ENCODE peak calls at places on chromosomes 1 and 21, in ten cellular contexts. T is CD4-positive, alpha-beta memory T cell; H is A549; R is mesenchymal stem cell; N is lower lobe of right lung; Z is kidney; P is T-helper 17 cell; G is psoas muscle; O is CD4-positive, alpha-beta T cell; Y is IMR-90. K is an unnamed sample. For H3K9me3, the result is how much of the 10 kb centered on the place peaks cover.

GRCh38 chr1:167439301-167439988 is 78.9 kb downstream of the CD247 start:
- DNase-seq in R (peak), G (no peak), O (no peak), Z (no peak), T (no peak), H (peak), Y (peak), P (no peak), N (no peak), K (no peak)

GRCh38 chr1:61053712-61054608 is 28.4 kb upstream of the NFIA start:
- DNase-seq in H (no peak), P (no peak), T (no peak), N (peak), R (no peak), Z (peak), G (peak), Y (no peak), O (no peak), K (no peak)

GRCh38 chr1:60904079-60904852 is 178.1 kb upstream of the NFIA start:
- DNase-seq in N (no peak), Z (no peak), Y (no peak), G (peak), P (no peak), O (no peak), H (no peak), T (no peak), R (no peak), K (no peak)

GRCh38 chr1:229690662-229691061 is 64.6 kb downstream of the URB2 start:
- DNase-seq in G (no peak), R (no peak), H (no peak), Z (no peak), P (no peak), T (no peak), Y (no peak), N (no peak), O (no peak), K (no peak)

GRCh38 chr1:44594353-44594752 is 79.9 kb downstream of the TMEM53 start:
- DNase-seq in P (no peak), G (no peak), O (no peak), H (no peak), N (no peak), R (no peak), T (no peak), Y (no peak), Z (no peak), K (no peak)

GRCh38 chr1:226248091-226248490 is 24.6 kb downstream of the MIXL1 start:
- DNase-seq in Z (no peak), H (no peak), T (no peak), R (peak), O (no peak), G (no peak), P (no peak), Y (peak), N (no peak), K (no peak)

GRCh38 chr1:233613252-233614172 is at the start of gene KCNK1:
- DNase-seq in N (peak), Z (peak), G (peak), R (peak), P (no peak), T (no peak), O (no peak), H (peak), Y (peak), K (no peak)

GRCh38 chr1:182200025-182200814 is 138.7 kb upstream of the ZNF648 start:
- DNase-seq in O (no peak), Y (no peak), T (no peak), R (no peak), H (no peak), G (no peak), P (no peak), Z (no peak), N (no peak), K (no peak)

GRCh38 chr1:103284270-103284669 is 175.9 kb upstream of the COL11A1 start:
- DNase-seq in T (no peak), R (peak), N (no peak), H (no peak), O (no peak), G (no peak), Z (no peak), Y (peak), P (no peak), K (no peak)

GRCh38 chr21:43341349-43342163 is 85.4 kb downstream of the SIK1 start:
- DNase-seq in Y (peak), G (peak), T (no peak), O (no peak), H (peak), R (peak), N (no peak), P (no peak), Z (no peak), K (no peak)

GRCh38 chr1:53747841-53748240 is 8.9 kb upstream of the GLIS1 start:
- DNase-seq in H (no peak), Y (no peak), P (no peak), G (no peak), O (no peak), T (no peak), Z (no peak), R (no peak), N (no peak), K (no peak)

GRCh38 chr1:236494586-236495207 is 29.1 kb upstream of the LGALS8 start:
- DNase-seq in R (no peak), P (no peak), H (no peak), Z (no peak), G (no peak), N (no peak), O (no peak), T (no peak), Y (peak), K (no peak)

GRCh38 chr1:163082971-163083370 is 13.8 kb downstream of the RGS4 start:
- DNase-seq in O (no peak), P (no peak), R (no peak), Z (no peak), T (no peak), H (no peak), G (no peak), Y (no peak), N (no peak), K (no peak)

GRCh38 chr1:226425004-226425378 is 17.1 kb upstream of the PARP1 start:
- DNase-seq in G (no peak), O (no peak), Z (no peak), R (no peak), T (no peak), P (no peak), Y (no peak), H (no peak), N (no peak), K (no peak)

GRCh38 chr1:184753608-184754478 is 815 bp downstream of the EDEM3 start:
- DNase-seq in N (peak), T (no peak), P (peak), O (peak), G (peak), H (peak), R (peak), Z (peak), Y (peak), K (peak)

GRCh38 chr21:25422610-25423608 is 184.4 kb downstream of the MRPL39 start:
- DNase-seq in Z (no peak), H (no peak), R (no peak), T (no peak), G (no peak), P (no peak), Y (no peak), O (no peak), N (no peak), K (no peak)

GRCh38 chr21:25426580-25426979 is 180.7 kb downstream of the MRPL39 start:
- DNase-seq in N (no peak), H (no peak), Z (no peak), R (no peak), P (no peak), O (no peak), Y (no peak), G (no peak), T (no peak), K (no peak)

GRCh38 chr21:25425156-25425555 is 182.1 kb downstream of the MRPL39 start:
- DNase-seq in G (no peak), P (no peak), O (no peak), H (no peak), N (no peak), R (no peak), Y (no peak), Z (no peak), T (no peak), K (no peak)

GRCh38 chr21:25424045-25424444 is 183.2 kb downstream of the MRPL39 start:
- DNase-seq in H (no peak), T (no peak), P (no peak), N (no peak), Y (no peak), Z (no peak), O (no peak), G (no peak), R (no peak), K (no peak)

DNA sequence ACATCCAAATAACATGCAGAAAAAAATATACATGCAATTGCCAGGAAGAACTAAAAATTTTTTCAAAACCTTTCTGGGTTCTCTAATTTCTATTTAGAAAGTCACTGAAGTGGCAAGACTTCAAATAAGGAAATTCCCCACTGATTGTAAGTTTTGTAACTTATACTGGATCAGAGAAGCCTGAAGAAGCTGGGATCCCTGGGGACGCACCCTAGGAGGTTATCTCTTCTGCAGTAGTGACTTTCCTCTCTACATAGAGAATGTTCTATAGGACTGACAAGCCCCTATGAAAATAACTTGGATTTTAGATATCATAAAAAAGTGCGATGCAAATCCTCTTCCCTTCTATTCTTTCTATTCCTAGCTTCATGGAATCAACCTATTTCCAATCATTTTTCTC is 182.6 kb downstream of the MRPL39 start:
- DNase-seq in H (no peak), G (no peak), T (no peak), O (no peak), Z (no peak), R (no peak), N (no peak), Y (no peak), P (no peak), K (no peak)
- H3K9me3 ChIP-seq in H (under half), G (under half), T (under half), O (under half), Z (under half), R (under half), N (under half), Y (under half), P (under half), K (under half)

GRCh38 chr21:33370292-33370691 is 32.9 kb upstream of the IFNGR2 start:
- DNase-seq in N (no peak), H (no peak), R (no peak), T (no peak), Z (no peak), O (no peak), P (no peak), G (no peak), Y (no peak), K (no peak)
- H3K9me3 ChIP-seq in N (under half), H (under half), R (under half), T (under half), Z (under half), O (under half), P (under half), G (under half), Y (under half), K (under half)

GRCh38 chr1:220012259-220012658 is 34.0 kb downstream of the EPRS1 start:
- DNase-seq in O (no peak), Z (no peak), T (no peak), P (no peak), G (no peak), Y (peak), R (peak), N (no peak), H (no peak), K (no peak)

GRCh38 chr1:220013497-220013896 is 32.8 kb downstream of the EPRS1 start:
- DNase-seq in Y (peak), Z (no peak), O (no peak), R (peak), G (no peak), H (no peak), N (no peak), P (no peak), T (no peak), K (no peak)

GRCh38 chr1:220007438-220007837 is 38.9 kb downstream of the EPRS1 start:
- DNase-seq in O (no peak), Z (no peak), P (no peak), T (no peak), N (no peak), R (no peak), G (no peak), H (no peak), Y (peak), K (no peak)

GRCh38 chr1:220011620-220012019 is 34.7 kb downstream of the EPRS1 start:
- DNase-seq in T (no peak), Y (peak), O (no peak), Z (no peak), G (no peak), H (no peak), P (no peak), R (no peak), N (no peak), K (no peak)
- H3K9me3 ChIP-seq in T (under half), Y (under half), O (under half), Z (under half), G (under half), H (under half), P (under half), R (under half), N (under half), K (under half)

GRCh38 chr21:19507682-19508260 is 1104.2 kb upstream of the TMPRSS15 start:
- DNase-seq in T (no peak), O (no peak), P (no peak), G (no peak), N (no peak), Y (no peak), H (peak), R (peak), Z (no peak), K (no peak)
- H3K9me3 ChIP-seq in T (under half), O (under half), P (under half), G (under half), N (under half), Y (under half), H (under half), R (under half), Z (under half), K (under half)

DNA sequence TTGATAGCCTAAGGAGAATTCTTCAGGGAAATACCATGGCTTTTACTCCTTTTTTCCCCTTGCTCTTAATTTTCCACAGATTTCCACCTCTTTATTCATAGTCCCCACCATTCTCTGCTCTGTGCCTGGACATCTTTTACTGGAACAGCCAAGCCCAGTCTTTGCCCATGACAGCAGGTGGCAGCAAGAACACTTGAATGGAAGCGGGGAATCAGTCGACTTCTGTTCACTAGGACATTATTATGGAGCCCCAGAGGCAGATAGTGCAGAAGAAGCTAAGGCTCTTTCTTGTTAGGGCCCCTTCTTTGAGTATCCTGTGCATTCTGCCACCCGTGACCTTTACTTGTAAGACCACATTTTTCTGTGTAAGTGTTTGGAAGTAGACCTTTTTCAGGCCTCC is 6.3 kb downstream of the OR14I1 start:
- DNase-seq in H (peak), R (no peak), G (no peak), Y (no peak), Z (no peak), O (no peak), P (no peak), N (no peak), T (no peak), K (no peak)
- H3K9me3 ChIP-seq in H (under half), R (under half), G (under half), Y (under half), Z (under half), O (under half), P (under half), N (under half), T (under half), K (under half)

GRCh38 chr1:227654858-227655752 is 80.0 kb downstream of the JMJD4 start:
- DNase-seq in P (no peak), R (peak), N (no peak), T (no peak), H (no peak), Z (no peak), G (no peak), Y (no peak), O (no peak), K (peak)

DNA sequence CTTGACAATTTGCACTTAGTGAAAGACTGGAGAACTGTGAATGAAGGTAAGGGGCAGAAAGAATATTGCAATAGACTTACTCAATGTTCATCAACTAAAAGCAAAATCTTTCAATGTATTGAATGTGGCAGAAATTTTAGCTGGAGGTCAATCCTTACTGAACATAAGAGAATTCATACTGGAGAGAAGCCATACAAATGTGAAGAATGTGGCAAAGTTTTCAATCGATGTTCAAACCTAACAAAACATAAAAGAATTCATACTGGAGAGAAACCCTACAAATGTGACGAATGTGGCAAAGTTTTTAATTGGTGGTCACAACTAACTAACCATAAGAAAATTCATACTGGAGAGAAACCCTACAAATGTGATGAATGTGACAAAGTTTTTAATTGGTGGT is 80.7 kb downstream of the JMJD4 start:
- DNase-seq in T (no peak), P (no peak), R (peak), N (no peak), G (no peak), Y (no peak), O (no peak), Z (no peak), H (no peak), K (no peak)
- H3K9me3 ChIP-seq in T (half or more), P (half or more), R (half or more), N (half or more), G (half or more), Y (under half), O (half or more), Z (half or more), H (half or more), K (under half)